ENCODE peak calls at places on chromosomes 11 and 22, in eight cellular contexts. B is germinal center; K is cardiac muscle cell; D is stimulated activated CD4-positive, alpha-beta T cell treated with anti-CD3 and anti-CD28 coated beads, Interleukin-12 subunit alpha, Interleukin-12 subunit beta, amount 100 ng/mL, for 4 hours; C is activated T-helper 9 cell treated with anti-CD3 and anti-CD28 coated beads, Interleukin-2, amount 50 U/mL, for 16 hours; J is CD4-positive, alpha-beta T cell; N is activated CD4-positive, alpha-beta T cell treated with anti-CD3 and anti-CD28 coated beads, Interleukin-2, amount 10 ng/mL, durations not matched to agents 7 days and 5 days; Z is head of caudate nucleus. W is an unnamed sample.

GRCh38 chr11:67266424-67267187 is at the start of gene GRK2:
- DNase-seq in B (peak), K (peak), D (no peak), C (no peak), J (no peak), N (peak), Z (peak), W (no peak)

GRCh38 chr11:20249313-20249873 is 89.1 kb upstream of the DBX1 start:
- DNase-seq in B (no peak), K (no peak), D (no peak), C (no peak), J (no peak), N (no peak), Z (no peak), W (no peak)

GRCh38 chr22:45934659-45935341 is 42.2 kb downstream of the WNT7B start:
- DNase-seq in B (no peak), K (peak), D (no peak), C (no peak), J (no peak), N (no peak), Z (no peak), W (no peak)

GRCh38 chr11:126152152-126152551 is 59.3 kb downstream of the RPUSD4 start:
- DNase-seq in B (no peak), K (no peak), D (no peak), C (no peak), J (no peak), N (no peak), Z (no peak), W (no peak)

GRCh38 chr11:105230586-105230985 is 91.0 kb upstream of the CARD18 start:
- DNase-seq in B (no peak), K (no peak), D (no peak), C (no peak), J (no peak), N (no peak), Z (no peak), W (no peak)

GRCh38 chr11:111344032-111344431 is 35.0 kb downstream of the POU2AF1 start:
- DNase-seq in B (no peak), K (peak), D (no peak), C (no peak), J (no peak), N (no peak), Z (no peak), W (no peak)

GRCh38 chr22:47372596-47373385 is 610.3 kb downstream of the TBC1D22A start:
- DNase-seq in B (no peak), K (no peak), D (no peak), C (no peak), J (no peak), N (no peak), Z (no peak), W (no peak)

GRCh38 chr11:67312187-67313021 is 9.1 kb downstream of the SSH3 start:
- DNase-seq in B (no peak), K (no peak), D (no peak), C (peak), J (peak), N (peak), Z (no peak), W (no peak)

GRCh38 chr11:65298655-65299179 is 15.9 kb upstream of the CDC42EP2 start:
- DNase-seq in B (no peak), K (peak), D (no peak), C (no peak), J (no peak), N (no peak), Z (peak), W (no peak)

GRCh38 chr11:115691030-115691429 is 186.8 kb upstream of the CADM1 start:
- DNase-seq in B (no peak), K (no peak), D (no peak), C (no peak), J (no peak), N (no peak), Z (no peak), W (no peak)

GRCh38 chr11:779120-779954 is 2.0 kb upstream of the GATD1 start:
- DNase-seq in B (no peak), K (no peak), D (no peak), C (no peak), J (no peak), N (no peak), Z (no peak), W (no peak)

GRCh38 chr11:92342886-92343285 is 118.3 kb downstream of the FAT3 start:
- DNase-seq in B (no peak), K (peak), D (no peak), C (no peak), J (no peak), N (no peak), Z (no peak), W (no peak)

GRCh38 chr11:117284053-117284452 is 7.1 kb upstream of the BACE1-AS start:
- DNase-seq in B (no peak), K (no peak), D (no peak), C (no peak), J (no peak), N (no peak), Z (no peak), W (no peak)

GRCh38 chr11:2697871-2698270 is 1.9 kb downstream of the KCNQ1OT1 start:
- DNase-seq in B (no peak), K (no peak), D (no peak), C (no peak), J (no peak), N (no peak), Z (no peak), W (no peak)

GRCh38 chr11:114132944-114133394 is 73.5 kb downstream of the ZBTB16 start:
- DNase-seq in B (no peak), K (peak), D (no peak), C (no peak), J (no peak), N (no peak), Z (no peak), W (no peak)

GRCh38 chr22:49780281-49780991 is 47.2 kb downstream of the BRD1 start:
- DNase-seq in B (no peak), K (no peak), D (no peak), C (no peak), J (no peak), N (no peak), Z (peak), W (no peak)

GRCh38 chr11:12235549-12235944 is 125.2 kb downstream of the MICAL2 start:
- DNase-seq in B (no peak), K (peak), D (no peak), C (no peak), J (no peak), N (no peak), Z (no peak), W (no peak)

GRCh38 chr11:107702723-107703122 is 9.1 kb downstream of the SLN start:
- DNase-seq in B (no peak), K (no peak), D (no peak), C (no peak), J (no peak), N (no peak), Z (no peak), W (no peak)

GRCh38 chr22:25351631-25352293 is 132.3 kb downstream of the CRYBB2 start:
- DNase-seq in B (no peak), K (no peak), D (no peak), C (no peak), J (no peak), N (no peak), Z (no peak), W (no peak)

GRCh38 chr11:128809128-128809527 is 58.0 kb downstream of the KCNJ1 start:
- DNase-seq in B (no peak), K (no peak), D (no peak), C (no peak), J (no peak), N (no peak), Z (no peak), W (no peak)

GRCh38 chr11:125939081-125939521 is 6.7 kb upstream of the VSIG10L2 start:
- DNase-seq in B (no peak), K (peak), D (no peak), C (no peak), J (no peak), N (no peak), Z (peak), W (no peak)

GRCh38 chr11:4606231-4607015 is 1.6 kb downstream of the TRIM68 start:
- DNase-seq in B (no peak), K (peak), D (no peak), C (no peak), J (no peak), N (no peak), Z (no peak), W (no peak)

GRCh38 chr22:36966851-36967535 is 52.3 kb downstream of the TST start:
- DNase-seq in B (no peak), K (peak), D (no peak), C (no peak), J (no peak), N (no peak), Z (no peak), W (no peak)

GRCh38 chr22:30056015-30056414 is 24.2 kb upstream of the HORMAD2 start:
- DNase-seq in B (no peak), K (no peak), D (no peak), C (no peak), J (no peak), N (no peak), Z (no peak), W (no peak)

GRCh38 chr11:36455658-36456111 is 54.4 kb downstream of the TRAF6 start:
- DNase-seq in B (no peak), K (peak), D (no peak), C (no peak), J (no peak), N (no peak), Z (peak), W (no peak)

W was measured in NCI-H526 treated with DMSO at 0.1 percent for 48 hours.